ENCODE peak calls at places on chromosome 20, in four cellular contexts. Q is AG09319, B is GM13977, A is AG04450. G is an unnamed sample.

GRCh38 chr20:2816583-2817340 is 598 bp downstream of the TMEM239 start:
- DNase-seq in Q (no peak), B (no peak), A (no peak), G (no peak)

GRCh38 chr20:38631155-38632022 is 29.8 kb downstream of the ARHGAP40 start:
- DNase-seq in B (no peak), Q (no peak), A (no peak), G (no peak)

GRCh38 chr20:19371112-19371511 is 158.7 kb downstream of the SLC24A3 start:
- DNase-seq in A (no peak), Q (no peak), B (no peak), G (no peak)

GRCh38 chr20:59177266-59178250 is 13.9 kb downstream of the ZNF831 start:
- DNase-seq in A (no peak), B (no peak), Q (no peak), G (no peak)

GRCh38 chr20:57787969-57788781 is 78.4 kb upstream of the PMEPA1 start:
- DNase-seq in A (no peak), B (no peak), Q (no peak), G (no peak)

GRCh38 chr20:59013959-59014608 is 5.1 kb upstream of the TUBB1 start:
- DNase-seq in B (no peak), A (peak; percentile 24), Q (no peak), G (no peak)

GRCh38 chr20:26208296-26209091 is 511.8 kb upstream of the ZNF337 start:
- DNase-seq in A (no peak), B (peak; percentile 16), Q (no peak), G (no peak)

GRCh38 chr20:58075980-58076749 is 152.3 kb downstream of the ANKRD60 start:
- DNase-seq in B (no peak), A (no peak), Q (no peak), G (peak; percentile 29)

GRCh38 chr20:62837790-62838458 is 21.1 kb downstream of the COL9A3 start:
- DNase-seq in Q (no peak), B (no peak), A (no peak), G (no peak)

GRCh38 chr20:63055575-63056235 is 48.9 kb upstream of the BHLHE23 start:
- DNase-seq in Q (no peak), A (no peak), B (no peak), G (no peak)

GRCh38 chr20:19976595-19977372 is 40.4 kb upstream of the NAA20 start:
- DNase-seq in Q (peak; percentile 74), B (no peak), A (no peak), G (peak; percentile 62)

GRCh38 chr20:44908987-44909871 is 631 bp upstream of the PABPC1L start:
- DNase-seq in A (no peak), Q (no peak), B (no peak), G (no peak)

GRCh38 chr20:46126440-46127056 is 8.4 kb downstream of the CD40 start:
- DNase-seq in Q (no peak), B (no peak), A (no peak), G (no peak)

GRCh38 chr20:40963505-40963845 is 65.1 kb upstream of the TOP1 start:
- DNase-seq in Q (no peak), A (no peak), B (no peak), G (no peak)

GRCh38 chr20:61499859-61500258 is 247.8 kb downstream of the CDH4 start:
- DNase-seq in B (no peak), Q (no peak), A (no peak), G (no peak)

GRCh38 chr20:18056174-18057105 is 1.3 kb downstream of the OVOL2 start:
- DNase-seq in Q (no peak), B (peak; percentile 55), A (no peak), G (no peak)

GRCh38 chr20:2867081-2867860 is 6.0 kb upstream of the PTPRA start:
- DNase-seq in Q (no peak), B (no peak), A (no peak), G (no peak)

GRCh38 chr20:9375221-9375681 is 139.1 kb upstream of the LAMP5 start:
- DNase-seq in A (peak; percentile 27), Q (peak; percentile 64), B (no peak), G (no peak)

GRCh38 chr20:18377896-18378481 is 88.8 kb downstream of the DZANK1 start:
- DNase-seq in Q (no peak), A (no peak), B (no peak), G (no peak)

GRCh38 chr20:56925696-56926101 is 296.6 kb downstream of the TFAP2C start:
- DNase-seq in Q (no peak), B (no peak), A (no peak), G (no peak)

GRCh38 chr20:8744228-8744844 is 324.6 kb upstream of the PLCB4 start:
- DNase-seq in A (no peak), B (no peak), Q (no peak), G (no peak)

GRCh38 chr20:31644701-31645100 is 7.0 kb downstream of the COX4I2 start:
- DNase-seq in Q (no peak), A (no peak), B (no peak), G (no peak)

GRCh38 chr20:64026-64603 is 23.4 kb upstream of the DEFB125 start:
- DNase-seq in A (no peak), Q (no peak), B (no peak), G (no peak)

GRCh38 chr20:46814366-46815232 is 80.0 kb upstream of the EYA2 start:
- DNase-seq in B (no peak), A (peak; percentile 39), Q (peak; percentile 8), G (no peak)

GRCh38 chr20:45963059-45964011 is 8.7 kb downstream of the ZNF335 start:
- DNase-seq in Q (no peak), B (no peak), A (no peak), G (no peak)

GRCh38 chr20:2485662-2486061 is 15.1 kb upstream of the SNRPB start:
- DNase-seq in Q (no peak), B (no peak), A (no peak), G (no peak)

GRCh38 chr20:37976862-37977261 is 56.4 kb downstream of the TTI1 start:
- DNase-seq in A (no peak), B (no peak), Q (no peak), G (no peak)

GRCh38 chr20:19275630-19276071 is 63.2 kb downstream of the SLC24A3 start:
- DNase-seq in A (no peak), B (no peak), Q (peak; percentile 42), G (peak; percentile 93)

GRCh38 chr20:24495266-24495665 is 25.8 kb downstream of the SYNDIG1 start:
- DNase-seq in Q (no peak), B (no peak), A (no peak), G (no peak)

GRCh38 chr20:37986873-37987601 is 46.2 kb downstream of the TTI1 start:
- DNase-seq in Q (peak; percentile 25), A (peak; percentile 6), B (no peak), G (peak; percentile 23)

DNA sequence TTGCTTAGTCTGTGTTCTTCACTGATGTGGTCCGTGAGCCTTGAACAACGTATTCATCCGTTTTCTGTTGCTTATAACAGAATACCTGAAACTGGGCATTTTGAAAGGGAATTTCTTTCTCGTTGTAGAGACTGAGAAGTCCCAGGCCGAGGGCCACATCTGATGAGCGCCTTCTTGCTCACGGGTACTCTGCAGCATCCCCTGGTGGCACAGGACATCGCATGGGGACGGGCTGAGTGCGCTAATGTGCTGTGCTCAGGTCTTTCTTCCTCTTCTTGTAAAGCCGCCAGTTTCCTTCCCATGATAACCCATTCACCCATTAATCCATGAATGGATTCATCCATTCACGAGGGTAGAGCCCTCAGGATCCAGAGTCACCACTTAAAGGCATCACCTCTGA is 161.0 kb downstream of the NFATC2 start:
- DNase-seq in A (no peak), Q (no peak), B (no peak), G (no peak)
- TF ChIP-seq CTCF in A (no peak), Q (no peak), B (no peak), G (no peak)

DNA sequence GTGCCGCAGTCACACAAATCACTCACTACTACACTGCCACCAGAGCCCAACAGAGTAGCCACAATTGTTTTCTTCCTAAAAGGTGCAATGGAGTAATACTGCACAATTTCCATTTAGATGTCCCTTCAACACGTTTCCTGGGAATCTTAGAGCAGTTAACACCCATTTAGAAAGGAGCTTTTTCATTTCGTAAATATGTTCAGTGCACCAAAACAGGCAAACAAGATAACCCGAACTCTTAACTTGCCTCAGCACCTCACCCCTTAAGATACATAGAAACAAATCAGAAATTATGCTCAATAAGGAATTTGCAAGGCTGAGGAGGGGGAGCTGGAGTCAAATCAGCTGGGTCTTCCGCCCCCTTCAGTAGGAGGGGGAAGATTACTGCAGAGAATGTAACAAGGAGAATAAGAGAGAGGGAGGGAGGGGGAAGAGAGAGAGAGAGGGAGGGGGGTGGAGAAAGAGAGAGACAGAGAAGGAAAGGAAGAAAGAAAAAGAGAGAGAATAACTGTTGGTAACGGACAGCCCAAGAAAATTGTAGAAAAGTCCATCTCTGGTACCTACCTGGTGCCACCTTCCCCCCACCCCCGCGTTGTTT is 155.4 kb downstream of the BCAS1 start:
- DNase-seq in Q (no peak), A (no peak), B (no peak), G (no peak)
- TF ChIP-seq CTCF in Q (peak; percentile 5), A (no peak), B (no peak), G (no peak)

DNA sequence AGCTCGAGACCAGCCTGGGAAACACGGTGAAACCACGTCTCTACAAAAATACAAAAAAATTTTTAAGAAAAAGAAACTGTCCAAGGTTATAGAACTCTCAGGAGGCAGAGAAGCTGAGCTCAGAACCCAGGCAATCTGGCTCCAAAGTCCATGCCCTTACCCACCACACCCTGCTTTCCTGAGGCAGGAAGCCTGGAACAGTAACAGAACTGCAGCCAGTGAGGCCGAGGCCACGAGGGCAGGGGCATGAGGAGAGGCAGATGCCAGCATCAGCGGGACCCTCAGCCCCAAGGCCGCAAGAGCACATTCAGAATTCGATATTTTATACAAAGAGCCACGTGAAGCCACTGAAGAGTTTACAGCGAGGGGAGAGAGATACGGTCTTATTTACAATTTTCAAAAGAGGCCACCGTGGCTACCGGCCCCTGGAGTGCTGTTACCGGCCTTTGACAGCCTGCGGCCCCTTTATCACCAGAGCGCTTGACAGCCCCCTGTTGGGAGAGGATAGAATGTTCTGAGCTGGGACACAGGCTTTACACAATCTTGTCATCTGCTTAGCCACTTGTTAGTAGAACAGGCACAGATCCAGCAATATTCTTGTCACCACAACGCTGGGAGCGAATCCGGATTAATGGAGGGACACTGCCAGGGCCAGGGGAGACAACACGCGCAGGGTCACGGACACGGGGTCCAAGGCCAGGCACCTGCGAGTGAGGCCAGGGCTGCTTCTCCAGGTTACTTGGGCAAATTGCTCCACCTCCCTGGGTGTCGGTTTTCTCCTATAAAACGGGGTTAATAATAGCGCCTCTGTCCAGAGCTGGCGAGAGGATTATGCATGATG is 5.6 kb downstream of the SPATA2 start:
- DNase-seq in Q (no peak), B (no peak), A (no peak), G (no peak)
- TF ChIP-seq CTCF in Q (no peak), B (no peak), A (peak; percentile 28), G (no peak)

GRCh38 chr20:33667245-33668086 is 723 bp downstream of the ACTL10 start:
- DNase-seq in Q (no peak), B (no peak), A (no peak), G (peak; percentile 69)

GRCh38 chr20:33669873-33670640 is 3.3 kb downstream of the ACTL10 start:
- DNase-seq in A (no peak), B (no peak), Q (no peak), G (peak; percentile 22)

GRCh38 chr20:33669224-33669623 is 2.5 kb downstream of the ACTL10 start:
- DNase-seq in Q (no peak), A (no peak), B (no peak), G (no peak)

GRCh38 chr20:33668087-33668790 is 1.5 kb downstream of the ACTL10 start:
- DNase-seq in B (peak; percentile 92), Q (no peak), A (no peak), G (peak; percentile 75)

DNA sequence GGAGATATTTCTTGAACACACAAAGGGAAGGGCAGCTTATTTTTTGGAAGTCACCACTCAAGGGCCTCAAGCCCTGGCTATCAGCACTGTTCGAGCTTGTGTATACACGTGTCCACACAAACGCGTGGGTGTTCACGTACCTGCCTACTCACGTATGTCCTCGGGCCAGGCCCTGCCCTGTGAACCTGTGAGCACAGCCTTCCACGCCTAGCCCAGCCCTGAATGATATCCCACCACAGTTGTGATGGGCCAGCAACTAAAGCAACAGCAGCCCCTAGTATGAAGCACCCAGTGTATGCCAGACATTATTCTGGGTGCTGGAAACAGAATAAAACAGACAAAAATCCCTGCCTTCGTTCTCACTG is 2.0 kb downstream of the ACTL10 start:
- DNase-seq in B (no peak), A (no peak), Q (no peak), G (no peak)
- TF ChIP-seq CTCF in B (no peak), A (no peak), Q (no peak), G (no peak)

G was measured in uterus.